ENCODE peak calls at places on chromosomes 7 and 10, in six cellular contexts. O, P, X, F, A and Y are unnamed samples.

GRCh38 chr7:86328801-86329433 is 314.8 kb upstream of the GRM3 start:
- DNase-seq in O (no peak), P (no peak), X (no peak), F (no peak), A (no peak), Y (no peak)

GRCh38 chr10:5559642-5560141 is 34.9 kb downstream of the CALML3 start:
- DNase-seq in O (no peak), P (no peak), X (no peak), F (no peak), A (no peak), Y (no peak)

GRCh38 chr10:52135101-52135500 is 179.0 kb upstream of the DKK1 start:
- DNase-seq in O (no peak), P (no peak), X (no peak), F (no peak), A (no peak), Y (no peak)

GRCh38 chr7:133230591-133231194 is 22.2 kb upstream of the EXOC4 start:
- DNase-seq in O (no peak), P (no peak), X (no peak), F (peak; percentile 24), A (no peak), Y (no peak)

GRCh38 chr10:116737582-116738358 is 4.6 kb downstream of the HSPA12A start:
- DNase-seq in O (no peak), P (no peak), X (no peak), F (no peak), A (no peak), Y (no peak)

GRCh38 chr10:6322805-6323204 is 120.1 kb downstream of the PFKFB3 start:
- DNase-seq in O (no peak), P (no peak), X (no peak), F (no peak), A (no peak), Y (no peak)

GRCh38 chr10:17606547-17607040 is 10.6 kb downstream of the HACD1 start:
- DNase-seq in O (no peak), P (no peak), X (no peak), F (no peak), A (no peak), Y (no peak)

GRCh38 chr10:98556061-98556460 is 109.3 kb upstream of the HPS1 start:
- DNase-seq in O (no peak), P (no peak), X (no peak), F (no peak), A (no peak), Y (no peak)

GRCh38 chr7:7418997-7419396 is 116.7 kb downstream of the COL28A1 start:
- DNase-seq in O (no peak), P (no peak), X (no peak), F (no peak), A (no peak), Y (no peak)

GRCh38 chr7:73682745-73683055 is 553 bp downstream of the DNAJC30 start:
- DNase-seq in O (no peak), P (no peak), X (no peak), F (no peak), A (no peak), Y (no peak)

GRCh38 chr10:126867567-126868365 is 37.5 kb upstream of the DOCK1 start:
- DNase-seq in O (peak; percentile 0), P (no peak), X (no peak), F (no peak), A (no peak), Y (no peak)

GRCh38 chr7:95794917-95795515 is 22.7 kb downstream of the DYNC1I1 start:
- DNase-seq in O (no peak), P (no peak), X (no peak), F (no peak), A (no peak), Y (no peak)

GRCh38 chr10:12782537-12782936 is 219.0 kb downstream of the CCDC3 start:
- DNase-seq in O (peak; percentile 57), P (peak; percentile 22), X (no peak), F (peak; percentile 13), A (peak; percentile 65), Y (peak; percentile 57)

GRCh38 chr10:3886666-3887251 is 101.8 kb upstream of the KLF6 start:
- DNase-seq in O (peak; percentile 23), P (no peak), X (no peak), F (no peak), A (peak; percentile 57), Y (no peak)

GRCh38 chr7:1559626-1560590 is 3.9 kb upstream of the TMEM184A start:
- DNase-seq in O (no peak), P (no peak), X (no peak), F (no peak), A (peak; percentile 28), Y (no peak)

GRCh38 chr7:30922596-30922995 is 10.9 kb downstream of the AQP1 start:
- DNase-seq in O (no peak), P (no peak), X (peak; percentile 45), F (no peak), A (no peak), Y (peak; percentile 24)

GRCh38 chr7:1367501-1367900 is 91.8 kb downstream of the MICALL2 start:
- DNase-seq in O (no peak), P (no peak), X (no peak), F (no peak), A (no peak), Y (no peak)

GRCh38 chr10:32317795-32318194 is 29.2 kb downstream of the EPC1 start:
- DNase-seq in O (no peak), P (no peak), X (no peak), F (no peak), A (no peak), Y (no peak)

GRCh38 chr10:52541082-52541481 is 227.0 kb downstream of the DKK1 start:
- DNase-seq in O (no peak), P (no peak), X (no peak), F (no peak), A (no peak), Y (no peak)

GRCh38 chr10:95964786-95965185 is 57.0 kb downstream of the CC2D2B start:
- DNase-seq in O (no peak), P (no peak), X (no peak), F (no peak), A (no peak), Y (no peak)

GRCh38 chr10:16583382-16583781 is 61.7 kb upstream of the C1QL3 start:
- DNase-seq in O (no peak), P (no peak), X (no peak), F (no peak), A (no peak), Y (no peak)

GRCh38 chr10:15567952-15568351 is 151.8 kb downstream of the ITGA8 start:
- DNase-seq in O (no peak), P (no peak), X (no peak), F (no peak), A (no peak), Y (no peak)
- H3K4me3 ChIP-seq in O (no peak overlapping the region), P (no peak overlapping the region), X (no peak overlapping the region), F (no peak overlapping the region), A (no peak overlapping the region), Y (no peak overlapping the region)

GRCh38 chr7:105876091-105876963 is at the start of gene ATXN7L1:
- DNase-seq in O (peak; percentile 93), P (peak; percentile 85), X (peak; percentile 96), F (peak; percentile 96), A (peak; percentile 97), Y (peak; percentile 94)
- TF ChIP-seq CTCF in O (peak; percentile 29), P (peak; percentile 95), X (peak; percentile 36), F (peak; percentile 50), A (peak; percentile 82), Y (peak; percentile 35)

GRCh38 chr10:69379800-69380199 is 36.9 kb downstream of the TACR2 start:
- DNase-seq in O (no peak), P (no peak), X (no peak), F (no peak), A (no peak), Y (no peak)
- H3K36me3 ChIP-seq in O (peaks cover 55% of the 10 kb centered on the region), P (no peaks in the 10 kb centered on the region), X (peaks cover 82% of the 10 kb centered on the region), F (peaks cover 5% of the 10 kb centered on the region), A (peaks cover 6% of the 10 kb centered on the region), Y (peaks cover 88% of the 10 kb centered on the region)

GRCh38 chr7:155222578-155222977 is 75.1 kb upstream of the INSIG1 start:
- DNase-seq in O (no peak), P (no peak), X (no peak), F (no peak), A (no peak), Y (no peak)

GRCh38 chr7:155223503-155223902 is 74.2 kb upstream of the INSIG1 start:
- DNase-seq in O (no peak), P (no peak), X (no peak), F (no peak), A (no peak), Y (no peak)

GRCh38 chr7:155222046-155222445 is 75.6 kb upstream of the INSIG1 start:
- DNase-seq in O (no peak), P (no peak), X (no peak), F (no peak), A (no peak), Y (no peak)

GRCh38 chr7:155224116-155224811 is 73.4 kb upstream of the INSIG1 start:
- DNase-seq in O (no peak), P (no peak), X (no peak), F (peak; percentile 48), A (no peak), Y (no peak)

DNA sequence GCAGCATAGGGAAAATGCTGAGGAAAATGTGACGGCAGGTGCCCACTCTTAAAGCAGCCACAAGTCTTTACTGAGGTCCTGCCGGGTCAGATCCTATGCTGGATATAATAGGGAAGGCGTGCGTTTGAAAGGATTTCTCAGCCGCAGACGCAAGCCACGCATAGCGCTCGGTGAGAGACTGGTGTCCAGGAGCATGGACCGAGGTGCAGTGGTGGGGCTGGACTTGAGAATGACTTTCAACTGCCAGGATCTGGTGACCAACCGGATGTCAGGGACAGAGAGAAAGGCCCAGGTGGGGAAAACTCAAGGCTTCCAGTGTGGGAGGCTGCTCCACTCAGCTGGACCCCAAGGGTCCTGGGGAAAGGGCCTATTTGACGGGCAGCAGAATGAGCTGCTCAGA is 74.7 kb upstream of the INSIG1 start:
- DNase-seq in O (no peak), P (no peak), X (no peak), F (no peak), A (no peak), Y (no peak)
- H3K4me3 ChIP-seq in O (no peak overlapping the region), P (no peak overlapping the region), X (no peak overlapping the region), F (no peak overlapping the region), A (no peak overlapping the region), Y (no peak overlapping the region)

GRCh38 chr10:114271014-114271778 is 32.1 kb downstream of the VWA2 start:
- DNase-seq in O (no peak), P (no peak), X (peak; percentile 38), F (peak; percentile 71), A (peak; percentile 31), Y (no peak)
- TF ChIP-seq CTCF in O (no peak), P (peak; percentile 23), X (no peak), F (no peak), A (no peak), Y (no peak)

DNA sequence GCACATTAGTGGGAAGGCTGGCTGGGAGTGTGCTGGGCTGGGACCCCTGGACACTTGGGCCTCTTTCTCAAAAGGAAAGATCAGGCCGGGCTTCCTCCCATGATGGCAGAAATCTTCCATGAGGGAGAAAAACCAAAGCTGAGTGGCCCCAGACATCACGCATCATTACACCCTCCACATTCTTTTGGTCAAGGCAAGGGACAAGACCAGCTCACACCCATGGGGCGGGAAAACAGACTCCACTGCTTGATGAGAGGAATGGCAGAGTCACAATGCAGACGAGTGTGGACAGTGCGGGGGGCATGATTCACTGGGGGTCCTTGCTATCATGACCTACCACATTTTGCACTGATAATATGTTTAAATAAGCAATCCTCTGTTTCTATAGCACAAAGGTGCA is 73.3 kb downstream of the CREB3L2 start:
- DNase-seq in O (no peak), P (no peak), X (no peak), F (no peak), A (no peak), Y (no peak)
- H3K36me3 ChIP-seq in O (no peaks in the 10 kb centered on the region), P (no peaks in the 10 kb centered on the region), X (peaks cover 35% of the 10 kb centered on the region), F (no peaks in the 10 kb centered on the region), A (no peaks in the 10 kb centered on the region), Y (peaks cover 43% of the 10 kb centered on the region)